ENCODE peak calls at places on chromosomes 12 and 14, in eight cellular contexts. P is MCF 10A; L is stimulated activated CD4-positive, alpha-beta T cell treated with anti-CD3 and anti-CD28 coated beads, TNF-alpha, amount 100 ng/mL, for 48 hours; O is NCI-H345; H is HFFc6; N is NCI-H2171; Q is iris pigment epithelial cell; A is Caco-2. C is an unnamed sample.

GRCh38 chr12:19397534-19397933 is 41.8 kb upstream of the AEBP2 start:
- DNase-seq in O (no peak), P (peak), A (no peak), Q (peak), H (peak), L (no peak), N (no peak), C (no peak)

GRCh38 chr12:90548595-90548994 is 406.4 kb downstream of the CCER1 start:
- DNase-seq in H (no peak), L (no peak), A (no peak), N (no peak), O (no peak), P (no peak), Q (no peak), C (no peak)

GRCh38 chr12:70367268-70368141 is 1.4 kb downstream of the KCNMB4 start:
- DNase-seq in L (no peak), Q (peak), N (no peak), H (no peak), P (no peak), O (no peak), A (no peak), C (no peak)

GRCh38 chr12:58365087-58365390 is 423.7 kb downstream of the ATP23 start:
- DNase-seq in A (no peak), P (no peak), H (no peak), O (no peak), L (no peak), N (no peak), Q (no peak), C (no peak)

GRCh38 chr14:99280852-99281251 is 8.9 kb upstream of the BCL11B start:
- DNase-seq in H (no peak), P (no peak), A (no peak), Q (no peak), O (no peak), N (no peak), L (no peak), C (no peak)

GRCh38 chr12:127482950-127483349 is 784.0 kb upstream of the TMEM132C start:
- DNase-seq in A (no peak), H (no peak), Q (no peak), O (no peak), P (no peak), N (no peak), L (no peak), C (no peak)

GRCh38 chr12:68203460-68203875 is 22.1 kb downstream of the IL26 start:
- DNase-seq in H (no peak), L (no peak), A (no peak), Q (no peak), P (no peak), N (no peak), O (no peak), C (no peak)

GRCh38 chr14:65658202-65658601 is 245.7 kb downstream of the FUT8 start:
- DNase-seq in O (no peak), A (no peak), P (no peak), N (no peak), Q (peak), L (no peak), H (peak), C (no peak)

GRCh38 chr14:21263284-21264024 is 5.8 kb downstream of the HNRNPC start:
- DNase-seq in A (no peak), L (no peak), H (no peak), N (no peak), P (no peak), Q (no peak), O (no peak), C (no peak)

GRCh38 chr12:29782821-29783772 is 645 bp downstream of the TMTC1 start:
- DNase-seq in H (no peak), A (no peak), L (no peak), O (peak), Q (peak), P (peak), N (peak), C (no peak)

GRCh38 chr12:15931590-15932053 is 20.5 kb downstream of the DERA start:
- DNase-seq in L (no peak), A (no peak), N (peak), H (no peak), O (no peak), P (no peak), Q (peak), C (no peak)

GRCh38 chr14:63204407-63205280 is at the start of gene RHOJ:
- DNase-seq in N (peak), L (no peak), P (no peak), A (no peak), H (no peak), Q (no peak), O (peak), C (peak)

GRCh38 chr14:93318927-93319326 is 13.9 kb downstream of the BTBD7 start:
- DNase-seq in N (no peak), A (no peak), P (no peak), Q (peak), L (no peak), O (no peak), H (peak), C (peak)

GRCh38 chr12:78189656-78190055 is 359.0 kb downstream of the NAV3 start:
- DNase-seq in Q (peak), A (no peak), N (no peak), L (no peak), O (no peak), H (no peak), P (no peak), C (no peak)

GRCh38 chr12:537772-538171 is 78.0 kb downstream of the B4GALNT3 start:
- DNase-seq in L (no peak), P (peak), O (peak), H (no peak), N (peak), Q (no peak), A (peak), C (no peak)

GRCh38 chr14:81400852-81401251 is 728 bp upstream of the STON2 start:
- DNase-seq in Q (peak), A (peak), H (peak), O (peak), N (no peak), L (peak), P (peak), C (peak)

GRCh38 chr14:92176476-92176875 is 54.7 kb downstream of the CPSF2 start:
- DNase-seq in P (no peak), N (no peak), A (no peak), L (no peak), H (no peak), Q (no peak), O (no peak), C (no peak)

GRCh38 chr14:54085841-54086240 is 129.2 kb upstream of the BMP4 start:
- DNase-seq in Q (no peak), N (no peak), O (no peak), A (no peak), P (no peak), L (no peak), H (no peak), C (no peak)

GRCh38 chr12:53105712-53106439 is 2.6 kb downstream of the SOAT2 start:
- DNase-seq in O (no peak), L (no peak), P (no peak), N (no peak), Q (no peak), A (no peak), H (no peak), C (no peak)

GRCh38 chr14:78245238-78245637 is 75.1 kb downstream of the NRXN3 start:
- DNase-seq in N (peak), L (no peak), Q (no peak), O (no peak), H (no peak), P (no peak), A (no peak), C (no peak)

GRCh38 chr12:124817076-124818000 is 46.3 kb downstream of the SCARB1 start:
- DNase-seq in A (no peak), N (no peak), O (no peak), P (no peak), L (no peak), Q (no peak), H (no peak), C (no peak)

GRCh38 chr12:74689071-74689655 is 151.5 kb downstream of the ATXN7L3B start:
- DNase-seq in H (peak), Q (peak), P (peak), N (peak), O (peak), L (no peak), A (no peak), C (peak)

GRCh38 chr12:6285532-6286306 is 24.8 kb upstream of the PLEKHG6 start:
- DNase-seq in Q (peak), N (no peak), H (no peak), P (peak), L (no peak), O (no peak), A (no peak), C (no peak)

GRCh38 chr12:14955876-14956811 is 5.3 kb downstream of the ARHGDIB start:
- DNase-seq in N (no peak), L (no peak), H (no peak), A (no peak), P (no peak), Q (no peak), O (no peak), C (no peak)

GRCh38 chr14:101843665-101844064 is 82.2 kb downstream of the PPP2R5C start:
- DNase-seq in L (no peak), N (no peak), H (no peak), P (no peak), A (no peak), O (no peak), Q (no peak), C (no peak)

GRCh38 chr14:23365353-23366162 is 586 bp upstream of the EFS start:
- DNase-seq in P (no peak), H (no peak), L (no peak), A (no peak), O (no peak), N (no peak), Q (peak), C (no peak)

GRCh38 chr14:102926104-102926503 is 3.6 kb downstream of the AMN start:
- DNase-seq in P (no peak), A (no peak), H (no peak), O (no peak), N (no peak), Q (no peak), L (no peak), C (no peak)

GRCh38 chr14:96354246-96354645 is 8.9 kb downstream of the ATG2B start:
- DNase-seq in A (no peak), H (no peak), P (no peak), Q (no peak), O (no peak), L (no peak), N (no peak), C (no peak)

GRCh38 chr12:120267736-120268135 is 2.2 kb upstream of the PXN start:
- DNase-seq in O (no peak), L (no peak), H (no peak), N (no peak), P (no peak), Q (no peak), A (no peak), C (no peak)

GRCh38 chr12:101172316-101172715 is 37.7 kb downstream of the SLC5A8 start:
- DNase-seq in H (no peak), O (no peak), Q (peak), P (no peak), A (peak), N (no peak), L (no peak), C (no peak)

GRCh38 chr12:2666411-2666810 is 128.4 kb upstream of the FKBP4 start:
- DNase-seq in Q (no peak), P (no peak), H (no peak), L (no peak), A (peak), N (no peak), O (no peak), C (no peak)

GRCh38 chr12:988616-989015 is 2.4 kb upstream of the ERC1 start:
- DNase-seq in P (peak), N (no peak), Q (peak), O (no peak), H (no peak), A (no peak), L (no peak), C (no peak)

GRCh38 chr12:124681779-124682391 is 114.5 kb upstream of the NCOR2 start:
- DNase-seq in N (no peak), H (no peak), A (peak), Q (peak), O (no peak), P (peak), L (no peak), C (peak)

GRCh38 chr12:103960567-103961227 is 5.0 kb upstream of the TDG start:
- DNase-seq in L (no peak), P (no peak), A (no peak), N (no peak), O (no peak), H (no peak), Q (no peak), C (no peak)